ENCODE peak calls at places on chromosomes 16 and 17, in nine cellular contexts. F is HFF-Myc; S is astrocyte of the spinal cord; Y is stimulated activated CD4-positive, alpha-beta T cell treated with anti-CD3 and anti-CD28 coated beads, Interleukin-1b, Interleukin-23, amount 100 ng/mL, for 4 hours; C is NCI-H2029 treated with DMSO at 0.1 percent for 48 hours; U is kidney tubule cell; D is upper lobe of right lung; M is MCF 10A; I is activated CD8-positive, alpha-beta memory T cell treated with anti-CD3 and anti-CD28 coated beads for 1 hour. H is an unnamed sample.

GRCh38 chr17:3866269-3866668 is 20.2 kb upstream of the NCBP3 start:
- DNase-seq in M (no peak), U (no peak), F (no peak), C (no peak), I (no peak), S (no peak), D (no peak), Y (no peak), H (no peak)

GRCh38 chr17:4506180-4506814 is 7.6 kb downstream of the SPNS2 start:
- DNase-seq in D (no peak), M (no peak), S (no peak), C (no peak), F (no peak), I (no peak), U (no peak), Y (no peak), H (no peak)

GRCh38 chr17:45759761-45760160 is 24.4 kb upstream of the CRHR1 start:
- DNase-seq in I (no peak), Y (no peak), D (no peak), C (no peak), S (no peak), F (no peak), M (no peak), U (no peak), H (no peak)

GRCh38 chr16:85842435-85842834 is 42.9 kb downstream of the COX4I1 start:
- DNase-seq in S (no peak), M (no peak), Y (no peak), F (no peak), D (no peak), I (no peak), U (no peak), C (no peak), H (no peak)

GRCh38 chr16:78675312-78675711 is 575.9 kb downstream of the WWOX start:
- DNase-seq in F (no peak), I (no peak), U (no peak), S (peak), C (no peak), Y (no peak), D (no peak), M (peak), H (no peak)

GRCh38 chr16:1839554-1839953 is 12.5 kb downstream of the FAHD1 start:
- DNase-seq in F (peak), C (no peak), S (no peak), I (no peak), U (peak), M (no peak), D (no peak), Y (no peak), H (no peak)

GRCh38 chr16:67723151-67723915 is 4.2 kb upstream of the GFOD2 start:
- DNase-seq in D (peak), U (peak), F (peak), S (peak), I (no peak), M (peak), C (no peak), Y (no peak), H (no peak)

GRCh38 chr17:78357177-78357586 is 2.7 kb downstream of the SOCS3 start:
- DNase-seq in F (no peak), D (peak), C (no peak), M (peak), S (peak), I (no peak), Y (no peak), U (peak), H (no peak)

GRCh38 chr16:14958323-14958600 is 16.6 kb upstream of the PDXDC1 start:
- DNase-seq in D (no peak), Y (no peak), C (no peak), F (no peak), U (no peak), M (no peak), S (no peak), I (no peak), H (no peak)

GRCh38 chr17:15511142-15511541 is 43.7 kb upstream of the CDRT4 start:
- DNase-seq in F (no peak), C (no peak), S (no peak), Y (no peak), D (no peak), I (no peak), U (no peak), M (no peak), H (no peak)

GRCh38 chr17:51487947-51488346 is 227.6 kb downstream of the UTP18 start:
- DNase-seq in Y (no peak), U (peak), M (peak), F (no peak), I (no peak), C (no peak), D (no peak), S (no peak), H (no peak)

GRCh38 chr17:34639706-34640425 is 60.5 kb downstream of the TMEM132E start:
- DNase-seq in F (no peak), I (no peak), M (no peak), D (no peak), Y (no peak), S (no peak), C (peak), U (no peak), H (no peak)

GRCh38 chr17:62206550-62206949 is 141.5 kb upstream of the MED13 start:
- DNase-seq in C (no peak), F (no peak), U (no peak), I (no peak), M (no peak), Y (no peak), D (no peak), S (no peak), H (no peak)

GRCh38 chr17:292531-293382 is 59.9 kb downstream of the RPH3AL start:
- DNase-seq in F (no peak), I (no peak), M (no peak), D (peak), S (no peak), C (no peak), Y (no peak), U (no peak), H (no peak)

GRCh38 chr16:89618114-89618999 is 4.9 kb downstream of the DPEP1 start:
- DNase-seq in Y (no peak), M (peak), F (no peak), S (no peak), C (no peak), D (no peak), U (peak), I (no peak), H (no peak)

GRCh38 chr17:5819396-5819795 is 235.1 kb upstream of the NLRP1 start:
- DNase-seq in M (no peak), U (peak), I (no peak), F (no peak), S (no peak), Y (no peak), C (no peak), D (no peak), H (no peak)

GRCh38 chr17:31740611-31741082 is 118.4 kb downstream of the COPRS start:
- DNase-seq in U (peak), M (no peak), I (no peak), C (no peak), Y (no peak), F (peak), S (peak), D (no peak), H (no peak)

GRCh38 chr16:90012978-90013745 is 6.1 kb downstream of the DBNDD1 start:
- DNase-seq in S (no peak), D (no peak), I (no peak), F (no peak), Y (no peak), U (peak), M (no peak), C (no peak), H (no peak)

GRCh38 chr16:67269766-67270165 is 9.6 kb upstream of the PLEKHG4 start:
- DNase-seq in M (peak), U (peak), F (no peak), D (no peak), I (no peak), Y (no peak), C (no peak), S (peak), H (no peak)

GRCh38 chr17:78096093-78096492 is 32.5 kb downstream of the TMC6 start:
- DNase-seq in C (no peak), I (no peak), D (no peak), U (no peak), Y (no peak), F (no peak), M (no peak), S (no peak), H (no peak)

GRCh38 chr16:64846966-64847365 is 274.9 kb downstream of the CDH11 start:
- DNase-seq in I (no peak), S (no peak), M (no peak), F (no peak), U (no peak), Y (no peak), D (no peak), C (no peak), H (no peak)